ENCODE peak calls at places on chromosomes 12 and 14, in five cellular contexts. Z, A, Q, F and P are unnamed samples.

GRCh38 chr12:118850244-118850825 is 131.0 kb upstream of the SRRM4 start:
- DNase-seq in Z (no peak), A (peak; percentile 60), Q (peak; percentile 82), F (peak; percentile 46), P (peak; percentile 19)

GRCh38 chr12:34304001-34304400 is 281.7 kb downstream of the ALG10 start:
- DNase-seq in Z (no peak), A (no peak), Q (no peak), F (no peak), P (no peak)

GRCh38 chr14:68015356-68016242 is 196.0 kb downstream of the RAD51B start:
- DNase-seq in Z (no peak), A (no peak), Q (no peak), F (peak; percentile 60), P (no peak)

GRCh38 chr12:117227000-117227653 is 36.9 kb upstream of the FBXO21 start:
- DNase-seq in Z (no peak), A (peak; percentile 26), Q (peak; percentile 52), F (no peak), P (no peak)

GRCh38 chr12:101824831-101825230 is 5.9 kb downstream of the GNPTAB start:
- DNase-seq in Z (no peak), A (no peak), Q (peak; percentile 50), F (no peak), P (no peak)

GRCh38 chr14:45972416-45972815 is 679.2 kb downstream of the RPL10L start:
- DNase-seq in Z (no peak), A (no peak), Q (no peak), F (no peak), P (no peak)

GRCh38 chr14:55599250-55599879 is 19.4 kb downstream of the KTN1 start:
- DNase-seq in Z (no peak), A (no peak), Q (no peak), F (peak; percentile 95), P (peak; percentile 42)

GRCh38 chr14:91413547-91414474 is 3.8 kb downstream of the CCDC88C start:
- DNase-seq in Z (peak; percentile 85), A (no peak), Q (peak; percentile 97), F (no peak), P (peak; percentile 86)

GRCh38 chr12:68119250-68119649 is 40.3 kb downstream of the IFNG start:
- DNase-seq in Z (no peak), A (no peak), Q (no peak), F (peak; percentile 11), P (no peak)

GRCh38 chr12:122090759-122091535 is 12.4 kb downstream of the MLXIP start:
- DNase-seq in Z (no peak), A (no peak), Q (no peak), F (no peak), P (peak; percentile 51)

GRCh38 chr14:99686557-99687283 is 2.6 kb downstream of the CYP46A1 start:
- DNase-seq in Z (no peak), A (no peak), Q (no peak), F (no peak), P (no peak)

GRCh38 chr12:31984806-31985591 is 25.8 kb downstream of the RESF1 start:
- DNase-seq in Z (no peak), A (no peak), Q (no peak), F (no peak), P (no peak)

GRCh38 chr14:32345311-32345771 is 16.2 kb downstream of the AKAP6 start:
- DNase-seq in Z (no peak), A (no peak), Q (no peak), F (peak; percentile 2), P (peak; percentile 35)

GRCh38 chr12:118063567-118064391 is 2.8 kb upstream of the WSB2 start:
- DNase-seq in Z (no peak), A (no peak), Q (no peak), F (no peak), P (peak; percentile 41)

GRCh38 chr14:65003394-65003793 is 16.7 kb downstream of the FNTB start:
- DNase-seq in Z (no peak), A (no peak), Q (no peak), F (no peak), P (no peak)

GRCh38 chr14:64605926-64606685 is 56.3 kb downstream of the PPP1R36 start:
- DNase-seq in Z (no peak), A (no peak), Q (no peak), F (no peak), P (no peak)

GRCh38 chr14:23352506-23353432 is at the start of gene SLC22A17:
- DNase-seq in Z (no peak), A (peak; percentile 91), Q (peak; percentile 96), F (peak; percentile 72), P (peak; percentile 93)

GRCh38 chr12:2642176-2642892 is 152.4 kb upstream of the FKBP4 start:
- DNase-seq in Z (no peak), A (no peak), Q (no peak), F (no peak), P (no peak)

GRCh38 chr12:40819427-40820108 is 127.3 kb downstream of the CNTN1 start:
- DNase-seq in Z (no peak), A (peak; percentile 86), Q (peak; percentile 86), F (no peak), P (peak; percentile 72)

GRCh38 chr12:28708918-28709371 is 440.1 kb upstream of the FAR2 start:
- DNase-seq in Z (no peak), A (no peak), Q (no peak), F (no peak), P (no peak)

GRCh38 chr14:103526247-103526913 is 2.6 kb upstream of the TRMT61A start:
- DNase-seq in Z (no peak), A (no peak), Q (no peak), F (no peak), P (no peak)

GRCh38 chr12:120388711-120389431 is 19.9 kb upstream of the MSI1 start:
- DNase-seq in Z (no peak), A (peak; percentile 97), Q (peak; percentile 96), F (no peak), P (no peak)

GRCh38 chr12:125824276-125824675 is 759.0 kb downstream of the AACS start:
- DNase-seq in Z (no peak), A (no peak), Q (no peak), F (no peak), P (no peak)

GRCh38 chr14:68245146-68246073 is 425.8 kb downstream of the RAD51B start:
- DNase-seq in Z (no peak), A (no peak), Q (no peak), F (no peak), P (peak; percentile 57)

GRCh38 chr14:68468437-68469207 is 324.2 kb downstream of the ZFP36L1 start:
- DNase-seq in Z (no peak), A (no peak), Q (no peak), F (peak; percentile 88), P (peak; percentile 66)

GRCh38 chr14:101476931-101477553 is 84.3 kb upstream of the DIO3 start:
- DNase-seq in Z (no peak), A (peak; percentile 31), Q (peak; percentile 80), F (peak; percentile 97), P (peak; percentile 83)

DNA sequence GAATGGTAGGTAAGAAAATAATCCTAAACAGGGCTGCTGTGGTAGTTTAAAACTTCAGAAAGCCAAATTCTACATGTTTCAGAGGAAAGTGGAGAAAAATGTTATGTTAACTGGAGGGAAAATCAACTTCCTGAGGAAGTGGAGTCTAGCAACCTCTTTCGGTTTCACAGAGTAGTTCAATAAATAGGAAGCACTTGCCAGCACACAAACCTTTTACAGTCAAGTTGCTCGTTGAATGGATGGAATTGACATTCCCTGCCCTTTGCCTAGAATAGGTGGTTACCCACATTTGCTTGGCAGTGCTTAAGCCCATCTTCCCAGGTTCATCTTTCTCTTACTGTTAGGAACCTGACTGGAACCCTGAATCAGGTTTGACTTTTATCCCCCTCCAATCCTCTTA is 15.9 kb downstream of the ANKRD13A start:
- DNase-seq in Z (peak; percentile 18), A (no peak), Q (no peak), F (no peak), P (no peak)
- H3K4me2 ChIP-seq in Z (peak overlapping the region; percentile 21), A (no peak overlapping the region), Q (no peak overlapping the region), F (no peak overlapping the region), P (no peak overlapping the region)

GRCh38 chr12:52249041-52249461 is 16.0 kb downstream of the KRT7 start:
- DNase-seq in Z (no peak), A (no peak), Q (no peak), F (peak; percentile 62), P (no peak)

GRCh38 chr12:52249511-52250047 is 16.5 kb downstream of the KRT7 start:
- DNase-seq in Z (no peak), A (no peak), Q (no peak), F (no peak), P (no peak)

GRCh38 chr12:52246720-52247621 is 13.9 kb downstream of the KRT7 start:
- DNase-seq in Z (no peak), A (no peak), Q (peak; percentile 16), F (peak; percentile 86), P (peak; percentile 64)

GRCh38 chr12:52248541-52249035 is 15.5 kb downstream of the KRT7 start:
- DNase-seq in Z (no peak), A (no peak), Q (no peak), F (no peak), P (no peak)

DNA sequence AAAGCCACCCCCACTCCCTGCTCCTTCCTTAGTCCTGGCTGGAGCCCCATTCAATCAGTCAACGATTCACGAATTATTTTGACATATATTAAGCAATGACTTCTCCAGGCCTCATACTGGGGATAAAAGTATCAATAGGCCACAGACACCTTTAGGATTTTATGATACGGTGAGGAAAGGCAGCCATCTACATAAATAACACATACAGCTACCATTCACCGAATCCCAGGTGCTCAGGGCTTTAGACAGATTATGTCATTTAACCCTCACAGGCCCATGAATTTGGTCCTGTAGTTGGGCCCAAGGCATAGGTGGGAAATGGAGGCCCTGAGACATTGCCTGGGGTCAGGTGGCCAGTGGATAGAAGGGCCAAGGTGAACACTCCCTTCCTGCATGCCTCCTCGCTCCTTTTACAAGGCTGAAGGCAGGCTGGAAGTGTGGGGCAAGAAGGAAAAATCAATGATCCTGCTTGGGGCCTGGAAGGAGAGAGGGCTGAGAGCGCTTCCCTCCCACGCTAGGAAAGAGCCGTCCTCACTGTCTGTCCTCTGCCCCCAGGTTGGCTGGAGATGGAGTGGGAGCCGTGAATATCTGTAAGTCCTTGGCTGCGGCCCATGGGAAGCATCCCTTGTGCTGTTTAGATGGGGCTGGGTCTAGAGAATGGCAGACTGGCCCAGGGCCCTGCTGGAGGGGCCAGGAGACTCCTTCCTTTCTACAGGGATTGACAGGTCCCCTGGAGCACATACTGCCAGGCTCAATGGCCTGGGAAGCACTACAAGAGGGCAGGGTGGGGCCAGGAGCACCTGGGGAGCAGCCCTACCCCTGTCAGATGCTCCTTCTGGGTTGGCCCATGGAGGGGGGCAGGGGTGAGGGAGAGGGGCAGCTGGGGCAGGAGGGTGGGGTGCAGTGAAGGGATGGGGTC is 14.8 kb downstream of the KRT7 start:
- DNase-seq in Z (no peak), A (no peak), Q (no peak), F (peak; percentile 38), P (no peak)
- H3K27ac ChIP-seq in Z (no peak overlapping the region), A (no peak overlapping the region), Q (no peak overlapping the region), F (peak overlapping the region; percentile 96), P (peak overlapping the region; percentile 78)

DNA sequence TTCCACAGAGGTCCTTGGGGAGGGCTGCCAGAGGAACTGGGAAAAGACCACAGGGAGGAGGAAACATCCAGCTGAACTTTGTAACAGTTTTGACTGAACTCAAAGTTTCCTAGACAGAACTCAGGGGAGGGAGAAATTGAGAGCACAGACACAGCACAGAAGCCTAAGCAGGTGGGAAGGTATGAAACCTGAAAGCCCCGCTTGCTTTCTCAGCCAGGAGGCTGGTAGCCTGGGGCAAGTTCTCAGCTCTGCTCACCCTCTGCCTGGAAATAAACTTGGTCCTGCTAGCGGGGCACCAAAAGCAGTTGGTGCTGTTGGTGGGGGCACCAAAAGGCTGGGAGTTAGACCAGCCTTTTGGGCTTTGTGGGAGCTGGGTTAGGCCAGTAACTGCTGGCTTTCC is 25.9 kb upstream of the OR4E1 start:
- DNase-seq in Z (peak; percentile 28), A (no peak), Q (no peak), F (no peak), P (no peak)
- TF ChIP-seq EZH2phosphoT487 in Z (no peak), A (no peak), Q (no peak), F (no peak), P (no peak)

GRCh38 chr12:113500662-113501435 is 29.2 kb upstream of the LHX5 start:
- DNase-seq in Z (no peak), A (peak; percentile 70), Q (peak; percentile 85), F (no peak), P (no peak)
- H3K4me2 ChIP-seq in Z (no peak overlapping the region), A (peak overlapping the region; percentile 72), Q (peak overlapping the region; percentile 56), F (no peak overlapping the region), P (no peak overlapping the region)